ENCODE peak calls at places on chromosomes 6 and 20, in four cellular contexts. A, S, B and Y are unnamed samples.

GRCh38 chr20:13800728-13801134 is 15.9 kb downstream of the NDUFAF5 start:
- DNase-seq in A (peak), S (peak), B (peak), Y (peak)

GRCh38 chr6:43695078-43695966 is 7.7 kb upstream of the MRPS18A start:
- DNase-seq in A (no peak), S (no peak), B (no peak), Y (no peak)

GRCh38 chr20:31667315-31668285 is 29.9 kb downstream of the COX4I2 start:
- DNase-seq in A (no peak), S (no peak), B (no peak), Y (no peak)

GRCh38 chr6:139164001-139164400 is 29.1 kb downstream of the HECA start:
- DNase-seq in A (no peak), S (no peak), B (no peak), Y (no peak)

GRCh38 chr6:161694995-161695394 is 421.1 kb upstream of the AGPAT4 start:
- DNase-seq in A (peak), S (no peak), B (peak), Y (no peak)

GRCh38 chr6:19804362-19805145 is 32.6 kb upstream of the ID4 start:
- DNase-seq in A (peak), S (peak), B (peak), Y (peak)

GRCh38 chr6:142301421-142302391 is at the start of gene ADGRG6:
- DNase-seq in A (no peak), S (peak), B (peak), Y (no peak)

GRCh38 chr20:62416651-62417637 is 9.9 kb upstream of the CABLES2 start:
- DNase-seq in A (no peak), S (no peak), B (no peak), Y (no peak)

GRCh38 chr6:13866291-13866690 is 51.9 kb upstream of the MCUR1 start:
- DNase-seq in A (no peak), S (no peak), B (no peak), Y (no peak)

GRCh38 chr6:114987281-114987680 is 644.5 kb upstream of the HS3ST5 start:
- DNase-seq in A (no peak), S (no peak), B (no peak), Y (no peak)

GRCh38 chr6:123415844-123416468 is 220.8 kb downstream of the TRDN start:
- DNase-seq in A (peak), S (peak), B (peak), Y (peak)

GRCh38 chr6:11601776-11602605 is 64.4 kb downstream of the TMEM170B start:
- DNase-seq in A (no peak), S (no peak), B (peak), Y (peak)

GRCh38 chr6:16711551-16712249 is 49.6 kb downstream of the ATXN1 start:
- DNase-seq in A (no peak), S (peak), B (no peak), Y (no peak)

GRCh38 chr20:17849901-17850673 is 118.5 kb downstream of the SNX5 start:
- DNase-seq in A (peak), S (peak), B (peak), Y (peak)

GRCh38 chr6:12749531-12750379 is 33.2 kb downstream of the PHACTR1 start:
- DNase-seq in A (no peak), S (no peak), B (peak), Y (no peak)

GRCh38 chr20:376089-376488 is 4.5 kb upstream of the TRIB3 start:
- DNase-seq in A (no peak), S (no peak), B (no peak), Y (no peak)

GRCh38 chr20:35821807-35822242 is 50.0 kb downstream of the PHF20 start:
- DNase-seq in A (peak), S (peak), B (peak), Y (no peak)

GRCh38 chr6:8110117-8110721 is 7.9 kb upstream of the EEF1E1 start:
- DNase-seq in A (no peak), S (no peak), B (no peak), Y (no peak)

GRCh38 chr6:105746130-105746505 is 340.0 kb upstream of the PRDM1 start:
- DNase-seq in A (no peak), S (no peak), B (no peak), Y (no peak)

GRCh38 chr6:132236744-132237143 is 164.5 kb downstream of the MOXD1 start:
- DNase-seq in A (peak), S (no peak), B (peak), Y (no peak)

GRCh38 chr6:151303231-151303630 is 63.5 kb downstream of the AKAP12 start:
- DNase-seq in A (no peak), S (no peak), B (no peak), Y (no peak)

GRCh38 chr6:63923139-63923739 is 287.6 kb downstream of the PHF3 start:
- DNase-seq in A (no peak), S (peak), B (peak), Y (no peak)

GRCh38 chr20:31841928-31842327 is 3.5 kb downstream of the FOXS1 start:
- DNase-seq in A (peak), S (no peak), B (peak), Y (no peak)

GRCh38 chr6:72386324-72386723 is 235.5 kb upstream of the KCNQ5 start:
- DNase-seq in A (peak), S (no peak), B (peak), Y (no peak)

GRCh38 chr6:36594029-36594815 is at the start of gene SRSF3:
- DNase-seq in A (peak), S (peak), B (peak), Y (peak)

GRCh38 chr6:51913265-51913664 is 174.1 kb downstream of the PKHD1 start:
- DNase-seq in A (no peak), S (no peak), B (no peak), Y (no peak)

GRCh38 chr6:44078795-44079671 is 48.2 kb downstream of the MRPL14 start:
- DNase-seq in A (no peak), S (peak), B (peak), Y (no peak)

GRCh38 chr6:122063090-122063489 is 336.4 kb upstream of the HSF2 start:
- DNase-seq in A (no peak), S (no peak), B (no peak), Y (no peak)

GRCh38 chr20:11582073-11582472 is 335.6 kb upstream of the BTBD3 start:
- DNase-seq in A (no peak), S (peak), B (peak), Y (no peak)

GRCh38 chr6:53032853-53033252 is 32.4 kb upstream of the FBXO9 start:
- DNase-seq in A (no peak), S (no peak), B (peak), Y (no peak)

GRCh38 chr20:13029687-13030510 is 21.1 kb downstream of the SPTLC3 start:
- DNase-seq in A (peak), S (peak), B (peak), Y (peak)

GRCh38 chr6:81962198-81962597 is 209.7 kb upstream of the TENT5A start:
- DNase-seq in A (no peak), S (peak), B (no peak), Y (no peak)

GRCh38 chr20:44166008-44166407 is 21.0 kb downstream of the JPH2 start:
- DNase-seq in A (peak), S (no peak), B (peak), Y (no peak)

GRCh38 chr6:24576452-24576851 is 69.5 kb downstream of the KIAA0319 start:
- DNase-seq in A (no peak), S (no peak), B (no peak), Y (no peak)

GRCh38 chr6:3885262-3886036 is 36.3 kb downstream of the FAM50B start:
- DNase-seq in A (no peak), S (no peak), B (no peak), Y (no peak)
- H3K27ac ChIP-seq in A (no peak), S (no peak), B (no peak), Y (no peak)

DNA sequence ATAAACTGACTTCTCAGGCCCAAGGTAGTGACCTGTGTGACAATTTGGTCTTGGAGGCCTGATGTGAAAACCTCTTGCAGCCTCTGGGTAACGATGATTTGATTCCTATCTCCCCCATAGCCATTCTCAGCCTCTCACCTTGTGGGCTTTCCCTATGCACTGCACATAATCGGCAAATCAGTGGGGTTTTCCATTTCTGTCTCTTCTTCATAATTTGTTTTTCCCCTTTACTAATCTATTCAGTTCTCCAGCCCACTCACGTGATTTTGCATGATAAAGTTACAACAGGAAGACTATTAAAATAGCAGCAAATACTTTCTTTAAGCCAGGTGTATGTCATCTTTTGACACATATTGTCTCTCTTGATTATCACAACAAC is 893.7 kb downstream of the TFAP2A start:
- DNase-seq in A (no peak), S (no peak), B (no peak), Y (no peak)
- H3K27ac ChIP-seq in A (peak), S (peak), B (no peak), Y (peak)

GRCh38 chr20:57398901-57399535 is 7.8 kb downstream of the RBM38 start:
- DNase-seq in A (no peak), S (no peak), B (no peak), Y (no peak)
- H3K27ac ChIP-seq in A (no peak), S (no peak), B (no peak), Y (no peak)

GRCh38 chr6:125985967-125986294 is 409 bp upstream of the TRMT11 start:
- DNase-seq in A (no peak), S (no peak), B (no peak), Y (no peak)

GRCh38 chr6:125984311-125984710 is 2.0 kb upstream of the TRMT11 start:
- DNase-seq in A (peak), S (no peak), B (peak), Y (no peak)

GRCh38 chr6:125986295-125986955 is at the start of gene TRMT11:
- DNase-seq in A (peak), S (peak), B (peak), Y (peak)

GRCh38 chr6:125986956-125987617 is 747 bp downstream of the TRMT11 start:
- DNase-seq in A (no peak), S (no peak), B (peak), Y (no peak)

GRCh38 chr6:125985522-125985921 is 818 bp upstream of the TRMT11 start:
- DNase-seq in A (no peak), S (no peak), B (no peak), Y (no peak)
- H3K27ac ChIP-seq in A (no peak), S (peak), B (no peak), Y (peak)